ENCODE peak calls at places on chromosomes 11 and 22, in six cellular contexts. One of them, this sample, is unnamed. For H3K4me1, the result is how much of the 10 kb centered on the place peaks cover.

GRCh38 chr22:17064498-17065100 is 20.2 kb upstream of the IL17RA start:
- DNase-seq in body of pancreas: no peak
- DNase-seq in OCI-LY7: no peak
- DNase-seq in thyroid gland: no peak
- DNase-seq in tibial nerve: no peak
- DNase-seq in cardiac muscle cell: no peak
- DNase-seq in this sample: no peak

GRCh38 chr22:41576877-41577276 is 12.8 kb downstream of the PMM1 start:
- DNase-seq in OCI-LY7: peak
- DNase-seq in thyroid gland: no peak
- DNase-seq in cardiac muscle cell: peak
- DNase-seq in tibial nerve: no peak
- DNase-seq in body of pancreas: peak
- DNase-seq in this sample: peak

GRCh38 chr11:37967635-37968034 is 1369.6 kb upstream of the RAG2 start:
- DNase-seq in OCI-LY7: no peak
- DNase-seq in thyroid gland: no peak
- DNase-seq in cardiac muscle cell: no peak
- DNase-seq in tibial nerve: no peak
- DNase-seq in body of pancreas: no peak
- DNase-seq in this sample: no peak

GRCh38 chr11:88098289-88098688 is 77.0 kb downstream of the RAB38 start:
- DNase-seq in OCI-LY7: no peak
- DNase-seq in body of pancreas: no peak
- DNase-seq in thyroid gland: no peak
- DNase-seq in cardiac muscle cell: peak
- DNase-seq in tibial nerve: no peak
- DNase-seq in this sample: no peak

GRCh38 chr11:10592331-10592730 is 23.9 kb upstream of the LYVE1 start:
- DNase-seq in cardiac muscle cell: peak
- DNase-seq in body of pancreas: no peak
- DNase-seq in tibial nerve: no peak
- DNase-seq in thyroid gland: no peak
- DNase-seq in OCI-LY7: no peak
- DNase-seq in this sample: no peak

GRCh38 chr11:59247535-59248227 is 35.0 kb upstream of the MPEG1 start:
- DNase-seq in tibial nerve: peak
- DNase-seq in OCI-LY7: no peak
- DNase-seq in cardiac muscle cell: peak
- DNase-seq in thyroid gland: peak
- DNase-seq in body of pancreas: no peak
- DNase-seq in this sample: no peak

GRCh38 chr11:120197254-120197891 is 13.5 kb upstream of the OAF start:
- DNase-seq in body of pancreas: no peak
- DNase-seq in thyroid gland: no peak
- DNase-seq in cardiac muscle cell: no peak
- DNase-seq in OCI-LY7: no peak
- DNase-seq in tibial nerve: peak
- DNase-seq in this sample: peak

GRCh38 chr11:64619196-64619595 is 28.2 kb downstream of the SLC22A12 start:
- DNase-seq in cardiac muscle cell: no peak
- DNase-seq in OCI-LY7: no peak
- DNase-seq in tibial nerve: no peak
- DNase-seq in body of pancreas: no peak
- DNase-seq in thyroid gland: peak
- DNase-seq in this sample: no peak

GRCh38 chr22:17101475-17102296 is 16.9 kb downstream of the IL17RA start:
- DNase-seq in cardiac muscle cell: no peak
- DNase-seq in body of pancreas: no peak
- DNase-seq in OCI-LY7: no peak
- DNase-seq in thyroid gland: no peak
- DNase-seq in tibial nerve: no peak
- DNase-seq in this sample: no peak

GRCh38 chr11:106697058-106697457 is 321.2 kb downstream of the GUCY1A2 start:
- DNase-seq in cardiac muscle cell: peak
- DNase-seq in OCI-LY7: no peak
- DNase-seq in body of pancreas: no peak
- DNase-seq in thyroid gland: no peak
- DNase-seq in tibial nerve: no peak
- DNase-seq in this sample: no peak

GRCh38 chr11:45756384-45757010 is 48.5 kb upstream of the SLC35C1 start:
- DNase-seq in tibial nerve: no peak
- DNase-seq in body of pancreas: no peak
- DNase-seq in thyroid gland: no peak
- DNase-seq in OCI-LY7: no peak
- DNase-seq in cardiac muscle cell: no peak
- DNase-seq in this sample: no peak

GRCh38 chr22:38862375-38863329 is 9.4 kb downstream of the CBX6 start:
- DNase-seq in tibial nerve: no peak
- DNase-seq in thyroid gland: peak
- DNase-seq in cardiac muscle cell: peak
- DNase-seq in body of pancreas: no peak
- DNase-seq in OCI-LY7: no peak
- DNase-seq in this sample: no peak

GRCh38 chr11:99268895-99269294 is 248.1 kb downstream of the CNTN5 start:
- DNase-seq in OCI-LY7: no peak
- DNase-seq in tibial nerve: no peak
- DNase-seq in thyroid gland: no peak
- DNase-seq in body of pancreas: no peak
- DNase-seq in cardiac muscle cell: no peak
- DNase-seq in this sample: no peak

GRCh38 chr22:39242809-39243442 is 1.9 kb downstream of the PDGFB start:
- DNase-seq in tibial nerve: no peak
- DNase-seq in body of pancreas: peak
- DNase-seq in OCI-LY7: no peak
- DNase-seq in cardiac muscle cell: no peak
- DNase-seq in thyroid gland: peak
- DNase-seq in this sample: no peak

GRCh38 chr11:29985248-29985647 is 31.6 kb downstream of the KCNA4 start:
- DNase-seq in cardiac muscle cell: no peak
- DNase-seq in thyroid gland: no peak
- DNase-seq in OCI-LY7: no peak
- DNase-seq in tibial nerve: no peak
- DNase-seq in body of pancreas: no peak
- DNase-seq in this sample: no peak

GRCh38 chr11:59891781-59892181 is 13.2 kb downstream of the OOSP3 start:
- DNase-seq in body of pancreas: no peak
- DNase-seq in tibial nerve: no peak
- DNase-seq in OCI-LY7: no peak
- DNase-seq in thyroid gland: no peak
- DNase-seq in cardiac muscle cell: peak
- DNase-seq in this sample: no peak

GRCh38 chr11:67649634-67650540 is 643 bp downstream of the ACY3 start:
- DNase-seq in tibial nerve: no peak
- DNase-seq in body of pancreas: peak
- DNase-seq in cardiac muscle cell: no peak
- DNase-seq in OCI-LY7: peak
- DNase-seq in thyroid gland: no peak
- DNase-seq in this sample: peak

GRCh38 chr22:41805639-41806038 is 5.2 kb downstream of the CCDC134 start:
- DNase-seq in cardiac muscle cell: no peak
- DNase-seq in OCI-LY7: peak
- DNase-seq in thyroid gland: no peak
- DNase-seq in body of pancreas: no peak
- DNase-seq in tibial nerve: no peak
- DNase-seq in this sample: no peak

GRCh38 chr22:47610766-47611165 is 848.3 kb downstream of the TBC1D22A start:
- DNase-seq in thyroid gland: no peak
- DNase-seq in cardiac muscle cell: no peak
- DNase-seq in OCI-LY7: no peak
- DNase-seq in body of pancreas: no peak
- DNase-seq in tibial nerve: no peak
- DNase-seq in this sample: no peak

GRCh38 chr11:134725939-134726639 is 314.0 kb upstream of the B3GAT1 start:
- DNase-seq in OCI-LY7: no peak
- DNase-seq in cardiac muscle cell: no peak
- DNase-seq in tibial nerve: no peak
- DNase-seq in thyroid gland: peak
- DNase-seq in body of pancreas: peak
- DNase-seq in this sample: peak

GRCh38 chr11:4181780-4182721 is 87.5 kb downstream of the RRM1 start:
- DNase-seq in body of pancreas: peak
- DNase-seq in thyroid gland: peak
- DNase-seq in OCI-LY7: peak
- DNase-seq in tibial nerve: no peak
- DNase-seq in cardiac muscle cell: peak
- DNase-seq in this sample: peak

GRCh38 chr11:62493801-62494200 is 52.8 kb downstream of the AHNAK start:
- DNase-seq in body of pancreas: no peak
- DNase-seq in tibial nerve: no peak
- DNase-seq in thyroid gland: no peak
- DNase-seq in cardiac muscle cell: no peak
- DNase-seq in OCI-LY7: no peak
- DNase-seq in this sample: no peak

GRCh38 chr22:20611418-20611817 is 104.0 kb downstream of the MED15 start:
- DNase-seq in tibial nerve: no peak
- DNase-seq in body of pancreas: no peak
- DNase-seq in cardiac muscle cell: no peak
- DNase-seq in thyroid gland: no peak
- DNase-seq in OCI-LY7: no peak
- DNase-seq in this sample: no peak

GRCh38 chr11:68551223-68551622 is 90.7 kb downstream of the PPP6R3 start:
- DNase-seq in OCI-LY7: no peak
- DNase-seq in body of pancreas: no peak
- DNase-seq in thyroid gland: no peak
- DNase-seq in cardiac muscle cell: no peak
- DNase-seq in tibial nerve: no peak
- DNase-seq in this sample: no peak

GRCh38 chr11:94131363-94132115 is 2.9 kb downstream of the PANX1 start:
- DNase-seq in OCI-LY7: no peak
- DNase-seq in body of pancreas: no peak
- DNase-seq in thyroid gland: peak
- DNase-seq in cardiac muscle cell: peak
- DNase-seq in tibial nerve: peak
- DNase-seq in this sample: peak

GRCh38 chr11:12416552-12416951 is 39.2 kb downstream of the PARVA start:
- DNase-seq in thyroid gland: no peak
- DNase-seq in cardiac muscle cell: no peak
- DNase-seq in tibial nerve: no peak
- DNase-seq in body of pancreas: no peak
- DNase-seq in OCI-LY7: no peak
- DNase-seq in this sample: no peak

GRCh38 chr11:12413141-12414055 is 36.0 kb downstream of the PARVA start:
- DNase-seq in body of pancreas: no peak
- DNase-seq in thyroid gland: no peak
- DNase-seq in cardiac muscle cell: no peak
- DNase-seq in tibial nerve: no peak
- DNase-seq in OCI-LY7: no peak
- DNase-seq in this sample: no peak

GRCh38 chr11:12411806-12412727 is 34.7 kb downstream of the PARVA start:
- DNase-seq in OCI-LY7: peak
- DNase-seq in thyroid gland: peak
- DNase-seq in cardiac muscle cell: peak
- DNase-seq in tibial nerve: peak
- DNase-seq in body of pancreas: peak
- DNase-seq in this sample: peak

GRCh38 chr11:12415567-12415966 is 38.2 kb downstream of the PARVA start:
- DNase-seq in thyroid gland: no peak
- DNase-seq in cardiac muscle cell: no peak
- DNase-seq in body of pancreas: no peak
- DNase-seq in OCI-LY7: no peak
- DNase-seq in tibial nerve: no peak
- DNase-seq in this sample: no peak

GRCh38 chr11:12414641-12415040 is 37.3 kb downstream of the PARVA start:
- DNase-seq in OCI-LY7: no peak
- DNase-seq in thyroid gland: no peak
- DNase-seq in cardiac muscle cell: no peak
- DNase-seq in tibial nerve: no peak
- DNase-seq in body of pancreas: no peak
- DNase-seq in this sample: no peak
- H3K4me1 ChIP-seq in OCI-LY7: under half
- H3K4me1 ChIP-seq in thyroid gland: under half
- H3K4me1 ChIP-seq in cardiac muscle cell: under half
- H3K4me1 ChIP-seq in tibial nerve: half or more
- H3K4me1 ChIP-seq in body of pancreas: under half
- H3K4me1 ChIP-seq in this sample: under half

DNA sequence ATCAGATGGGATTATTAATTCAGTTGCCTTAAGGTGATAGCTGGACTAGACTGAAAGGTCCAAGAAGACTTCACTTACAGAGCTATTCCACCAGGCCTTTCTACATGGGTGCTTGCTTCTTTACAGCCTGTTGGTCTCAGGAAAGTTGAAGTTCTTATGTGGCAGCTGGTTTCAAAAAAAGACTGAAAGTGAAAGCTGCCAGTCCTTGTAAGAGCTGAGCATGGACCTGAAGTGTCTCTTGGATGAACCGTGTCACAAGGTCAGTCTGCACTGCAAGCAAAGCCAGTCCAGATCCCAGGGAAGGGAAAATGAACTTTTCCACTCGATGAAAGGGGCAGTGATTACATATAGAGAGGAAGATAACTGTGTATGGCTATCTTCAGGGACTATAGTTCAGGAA is 201.5 kb upstream of the LUZP2 start:
- DNase-seq in tibial nerve: no peak
- DNase-seq in thyroid gland: peak
- DNase-seq in cardiac muscle cell: no peak
- DNase-seq in body of pancreas: no peak
- DNase-seq in OCI-LY7: no peak
- DNase-seq in this sample: no peak
- H3K4me3 ChIP-seq in tibial nerve: no peak
- H3K4me3 ChIP-seq in thyroid gland: no peak
- H3K4me3 ChIP-seq in cardiac muscle cell: no peak
- H3K4me3 ChIP-seq in body of pancreas: no peak
- H3K4me3 ChIP-seq in OCI-LY7: no peak
- H3K4me3 ChIP-seq in this sample: no peak

DNA sequence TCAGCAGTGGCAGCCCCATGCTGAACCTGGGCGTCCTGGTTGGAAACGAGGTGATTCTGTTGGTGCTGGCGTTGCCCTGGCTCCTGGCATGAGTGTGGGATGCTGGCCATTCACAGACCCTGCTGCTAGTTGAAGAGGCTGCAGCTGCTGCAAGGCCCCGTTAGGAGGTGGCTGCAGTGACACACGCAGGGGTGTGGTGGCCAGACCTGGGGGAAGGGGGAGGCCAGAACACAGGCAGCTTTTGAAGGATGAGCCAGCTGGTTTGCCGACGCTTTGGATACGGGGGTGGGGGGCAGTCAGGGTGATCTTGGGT is 77.2 kb downstream of the MORC2 start:
- DNase-seq in tibial nerve: no peak
- DNase-seq in body of pancreas: no peak
- DNase-seq in OCI-LY7: no peak
- DNase-seq in thyroid gland: no peak
- DNase-seq in cardiac muscle cell: no peak
- DNase-seq in this sample: no peak
- H3K27ac ChIP-seq in tibial nerve: no peak
- H3K27ac ChIP-seq in body of pancreas: no peak
- H3K27ac ChIP-seq in OCI-LY7: no peak
- H3K27ac ChIP-seq in thyroid gland: no peak
- H3K27ac ChIP-seq in cardiac muscle cell: no peak
- H3K27ac ChIP-seq in this sample: no peak

DNA sequence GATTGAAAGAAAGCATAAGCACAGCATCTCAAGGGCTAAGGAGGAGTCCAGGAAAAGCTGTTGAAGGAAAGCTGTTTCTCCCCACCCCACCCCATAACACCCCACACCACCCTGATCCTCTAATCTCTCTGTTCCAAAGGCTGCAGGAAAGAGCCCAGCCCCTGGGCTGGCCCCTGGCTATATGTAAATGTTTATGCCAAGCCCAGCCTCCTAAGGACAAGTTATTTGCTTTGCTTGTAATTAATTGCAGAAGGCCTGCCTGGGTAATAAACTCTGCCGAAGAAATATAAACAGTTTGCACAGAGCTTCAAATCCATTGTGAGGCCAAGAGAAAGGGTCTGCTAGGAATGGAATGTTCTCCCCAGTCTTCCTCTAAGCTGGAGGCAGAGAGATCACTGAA is 21.2 kb downstream of the ARRB1 start:
- DNase-seq in tibial nerve: no peak
- DNase-seq in body of pancreas: no peak
- DNase-seq in cardiac muscle cell: no peak
- DNase-seq in OCI-LY7: no peak
- DNase-seq in thyroid gland: no peak
- DNase-seq in this sample: peak
- H3K4me1 ChIP-seq in tibial nerve: under half
- H3K4me1 ChIP-seq in body of pancreas: half or more
- H3K4me1 ChIP-seq in cardiac muscle cell: under half
- H3K4me1 ChIP-seq in OCI-LY7: under half
- H3K4me1 ChIP-seq in thyroid gland: under half
- H3K4me1 ChIP-seq in this sample: under half

This sample was measured in small intestine.